ENCODE peak calls at places on chromosomes 4 and X, in five cellular contexts. K is PC-3, N is tibial artery, H is lower lobe of right lung, L is SK-N-SH. T is an unnamed sample.

GRCh38 chr4:16264798-16265197 is 38.5 kb upstream of the TAPT1 start:
- DNase-seq in N (no peak), L (peak; percentile 49), H (no peak), K (peak; percentile 67), T (no peak)

GRCh38 chr4:72987741-72988729 is 81.5 kb downstream of the COX18 start:
- DNase-seq in L (no peak), N (no peak), K (peak; percentile 17), H (no peak), T (no peak)

GRCh38 chrX:110532527-110532926 is 173.9 kb downstream of the RTL9 start:
- DNase-seq in H (no peak), L (no peak), N (peak; percentile 17), K (no peak), T (no peak)

GRCh38 chrX:37545066-37545465 is 26.4 kb upstream of the LANCL3 start:
- DNase-seq in H (no peak), K (no peak), N (no peak), L (no peak), T (no peak)

GRCh38 chr4:19239565-19239964 is 1012.1 kb upstream of the SLIT2 start:
- DNase-seq in L (no peak), H (no peak), K (peak; percentile 81), N (no peak), T (no peak)

GRCh38 chr4:165359501-165359900 is 19.3 kb upstream of the CPE start:
- DNase-seq in L (no peak), H (no peak), K (no peak), N (no peak), T (no peak)

GRCh38 chr4:57320217-57320616 is 210.0 kb upstream of the IGFBP7 start:
- DNase-seq in L (no peak), H (no peak), K (no peak), N (no peak), T (no peak)

GRCh38 chr4:56704074-56704473 is 23.0 kb upstream of the HOPX start:
- DNase-seq in K (no peak), L (no peak), H (no peak), N (peak; percentile 24), T (no peak)

GRCh38 chr4:108533876-108534275 is 86.5 kb upstream of the RPL34 start:
- DNase-seq in L (no peak), H (no peak), N (no peak), K (no peak), T (no peak)

GRCh38 chr4:75849459-75849858 is 52.8 kb downstream of the PPEF2 start:
- DNase-seq in K (no peak), H (peak; percentile 49), N (no peak), L (no peak), T (peak; percentile 21)

GRCh38 chr4:184960505-184960971 is 57.8 kb upstream of the HELT start:
- DNase-seq in N (no peak), L (no peak), K (no peak), H (no peak), T (no peak)

GRCh38 chr4:109914356-109914755 is 1.7 kb downstream of the EGF start:
- DNase-seq in K (no peak), N (no peak), L (no peak), H (no peak), T (no peak)

GRCh38 chr4:97759785-97760184 is 383.5 kb downstream of the STPG2 start:
- DNase-seq in L (no peak), K (peak; percentile 30), H (no peak), N (no peak), T (no peak)

GRCh38 chr4:83618991-83619390 is 83.1 kb downstream of the GPAT3 start:
- DNase-seq in K (peak; percentile 80), H (no peak), L (no peak), N (peak; percentile 24), T (no peak)

GRCh38 chrX:136598631-136599030 is 49.3 kb upstream of the CD40LG start:
- DNase-seq in N (no peak), L (no peak), H (no peak), K (no peak), T (no peak)

GRCh38 chr4:133865606-133866327 is 335.8 kb downstream of the PABPC4L start:
- DNase-seq in K (peak; percentile 67), H (no peak), N (no peak), L (no peak), T (peak; percentile 25)

GRCh38 chr4:77959566-77960338 is 97.1 kb downstream of the MRPL1 start:
- DNase-seq in K (peak; percentile 64), L (peak; percentile 37), H (no peak), N (no peak), T (no peak)

GRCh38 chrX:82676386-82676785 is 831.7 kb upstream of the POU3F4 start:
- DNase-seq in K (peak; percentile 30), L (no peak), H (no peak), N (no peak), T (no peak)

GRCh38 chrX:153766098-153766817 is 2.2 kb downstream of the PLXNB3 start:
- DNase-seq in K (peak; percentile 76), N (no peak), H (peak; percentile 30), L (peak; percentile 74), T (peak; percentile 36)

GRCh38 chr4:91031761-91032160 is 904.6 kb downstream of the CCSER1 start:
- DNase-seq in H (no peak), L (no peak), K (no peak), N (no peak), T (no peak)

GRCh38 chrX:40094041-40094899 is 3.5 kb downstream of the BCOR start:
- DNase-seq in H (peak; percentile 62), N (no peak), K (peak; percentile 43), L (peak; percentile 65), T (peak; percentile 69)

GRCh38 chr4:673349-674091 is 556 bp downstream of the ATP5ME start:
- DNase-seq in N (no peak), K (no peak), H (peak; percentile 81), L (no peak), T (no peak)

GRCh38 chr4:149964001-149964400 is 114.2 kb upstream of the DCLK2 start:
- DNase-seq in N (no peak), H (no peak), K (no peak), L (no peak), T (no peak)

GRCh38 chr4:159185593-159186023 is 82.7 kb downstream of the RAPGEF2 start:
- DNase-seq in K (no peak), L (no peak), N (no peak), H (no peak), T (no peak)

GRCh38 chrX:150680974-150681373 is 12.2 kb upstream of the MTMR1 start:
- DNase-seq in N (no peak), L (peak; percentile 36), K (peak; percentile 66), H (no peak), T (peak; percentile 37)

GRCh38 chr4:108036252-108036651 is 46.6 kb downstream of the HADH start:
- DNase-seq in K (no peak), H (no peak), N (no peak), L (no peak), T (no peak)

DNA sequence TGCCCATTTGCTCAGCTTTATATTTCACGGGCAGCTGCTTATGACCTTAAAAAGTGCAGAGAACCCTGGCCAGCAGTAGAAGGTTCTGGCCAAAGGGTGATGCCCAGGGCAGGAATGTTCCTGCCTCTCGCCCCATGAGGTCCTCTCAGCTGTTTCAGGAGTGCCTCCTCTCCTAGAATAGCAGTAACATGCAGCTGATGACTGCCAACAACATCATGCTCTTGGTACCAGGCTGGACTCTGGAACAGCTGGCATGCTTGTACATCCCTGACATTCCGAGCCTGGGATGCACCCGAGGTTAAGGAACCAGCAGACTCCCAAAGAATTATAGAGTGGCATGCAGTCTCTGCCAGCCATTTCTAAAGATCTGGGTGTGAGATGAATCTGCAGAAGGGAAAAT is 11.7 kb upstream of the TENM3 start:
- DNase-seq in H (no peak), K (no peak), L (no peak), N (no peak), T (no peak)
- TF ChIP-seq CTCF in H (no peak), K (no peak), L (no peak), N (no peak), T (no peak)

GRCh38 chrX:48681539-48682183 is 1.9 kb upstream of the WAS start:
- DNase-seq in K (no peak), N (no peak), L (no peak), H (no peak), T (no peak)
- H3K9me3 ChIP-seq in K (no peaks in the 10 kb centered on the region), N (no peaks in the 10 kb centered on the region), L (no peaks in the 10 kb centered on the region), H (no peaks in the 10 kb centered on the region), T (no peaks in the 10 kb centered on the region)

DNA sequence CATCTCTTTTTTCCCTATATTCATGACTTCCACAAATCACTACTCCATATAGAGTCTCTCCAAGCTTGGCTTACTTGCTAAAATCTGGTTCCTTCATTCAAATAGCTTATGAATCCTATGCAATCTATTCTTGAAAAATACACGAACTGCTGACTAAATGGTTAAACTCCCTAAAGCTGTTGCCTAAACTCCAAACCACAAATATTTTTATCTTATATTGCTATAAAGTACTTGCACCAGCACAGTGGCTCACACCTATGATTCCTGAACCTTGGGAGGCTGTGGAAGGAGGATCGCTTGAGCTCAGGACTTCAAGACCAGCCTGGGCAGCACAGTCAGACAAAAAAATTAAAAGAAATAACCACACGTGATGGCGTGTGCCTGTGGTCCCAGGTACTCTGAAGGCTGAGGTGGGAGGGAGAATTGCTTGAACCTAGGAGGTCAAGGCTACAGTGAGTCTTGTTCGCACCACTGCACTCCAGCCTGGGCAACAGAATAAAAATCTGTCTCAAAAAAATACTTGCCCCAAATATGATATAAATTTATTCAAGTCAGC is 2.2 kb downstream of the FBXO8 start:
- DNase-seq in K (no peak), L (no peak), N (no peak), H (no peak), T (no peak)
- H3K4me3 ChIP-seq in K (peak overlapping the region; percentile 26), L (no peak overlapping the region), N (no peak overlapping the region), H (no peak overlapping the region), T (no peak overlapping the region)

DNA sequence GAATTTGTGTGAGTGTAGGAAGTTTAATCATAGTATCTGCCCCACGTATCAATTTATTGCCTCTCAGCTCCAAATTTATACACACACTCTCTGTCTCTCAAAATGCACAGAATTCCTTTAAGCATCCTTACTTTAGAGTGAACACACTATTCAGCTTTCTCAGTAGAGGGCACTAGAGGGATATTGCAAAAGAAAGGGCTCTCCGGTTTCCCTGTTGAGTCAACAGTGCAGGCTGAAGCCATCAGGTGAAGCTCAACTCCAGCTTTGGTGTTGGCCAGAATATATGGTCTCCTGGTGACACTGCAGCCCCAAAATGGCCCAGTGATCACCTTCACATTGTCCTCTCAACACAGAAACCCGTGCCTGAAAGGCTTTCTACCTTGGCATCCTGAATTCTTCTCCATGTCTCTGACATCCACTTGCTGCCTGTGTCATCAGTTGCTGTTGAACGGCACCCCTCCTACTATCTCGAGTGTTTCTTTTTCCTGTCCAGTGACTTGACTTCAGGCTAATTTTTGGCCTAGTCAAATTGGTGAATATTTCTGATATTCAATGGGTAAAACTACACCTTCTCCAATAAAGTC is 670.5 kb downstream of the GABRG1 start:
- DNase-seq in K (peak; percentile 55), N (no peak), H (no peak), L (peak; percentile 46), T (peak; percentile 36)
- TF ChIP-seq CTCF in K (peak; percentile 61), N (no peak), H (peak; percentile 39), L (peak; percentile 44), T (peak; percentile 66)

GRCh38 chrX:35696760-35697234 is 101.3 kb upstream of the MAGEB16 start:
- DNase-seq in L (no peak), H (no peak), N (no peak), K (no peak), T (no peak)

GRCh38 chrX:35699642-35700041 is 98.5 kb upstream of the MAGEB16 start:
- DNase-seq in K (no peak), H (no peak), L (no peak), N (no peak), T (no peak)
- H3K9me3 ChIP-seq in K (no peaks in the 10 kb centered on the region), H (no peaks in the 10 kb centered on the region), L (no peaks in the 10 kb centered on the region), N (no peaks in the 10 kb centered on the region), T (no peaks in the 10 kb centered on the region)